ENCODE peak calls at places on chromosomes 6 and 20, in six cellular contexts. One of them, this sample, is unnamed.

GRCh38 chr6:41901882-41902519 is 6.8 kb upstream of the USP49 start:
- DNase-seq in psoas muscle: no peak
- DNase-seq in NCI-H1092: no peak
- DNase-seq in spleen: no peak
- DNase-seq in Kasumi-1: no peak
- DNase-seq in stimulated activated CD4-positive, alpha-beta T cell treated with anti-CD3 and anti-CD28 coated beads, Interleukin-12 subunit alpha, Interleukin-12 subunit beta, amount 100 ng/mL, for 48 hours: peak
- DNase-seq in this sample: no peak

GRCh38 chr20:51768759-51769517 is 748 bp upstream of the ATP9A start:
- DNase-seq in psoas muscle: no peak
- DNase-seq in NCI-H1092: no peak
- DNase-seq in spleen: no peak
- DNase-seq in Kasumi-1: no peak
- DNase-seq in stimulated activated CD4-positive, alpha-beta T cell treated with anti-CD3 and anti-CD28 coated beads, Interleukin-12 subunit alpha, Interleukin-12 subunit beta, amount 100 ng/mL, for 48 hours: no peak
- DNase-seq in this sample: no peak

GRCh38 chr6:79157961-79158644 is 76.4 kb downstream of the HMGN3 start:
- DNase-seq in psoas muscle: no peak
- DNase-seq in NCI-H1092: no peak
- DNase-seq in spleen: no peak
- DNase-seq in Kasumi-1: peak
- DNase-seq in stimulated activated CD4-positive, alpha-beta T cell treated with anti-CD3 and anti-CD28 coated beads, Interleukin-12 subunit alpha, Interleukin-12 subunit beta, amount 100 ng/mL, for 48 hours: no peak
- DNase-seq in this sample: no peak

GRCh38 chr20:963795-964194 is 38.3 kb downstream of the RSPO4 start:
- DNase-seq in psoas muscle: no peak
- DNase-seq in NCI-H1092: no peak
- DNase-seq in spleen: no peak
- DNase-seq in Kasumi-1: no peak
- DNase-seq in stimulated activated CD4-positive, alpha-beta T cell treated with anti-CD3 and anti-CD28 coated beads, Interleukin-12 subunit alpha, Interleukin-12 subunit beta, amount 100 ng/mL, for 48 hours: no peak
- DNase-seq in this sample: no peak

GRCh38 chr6:13014551-13015378 is 298.2 kb downstream of the PHACTR1 start:
- DNase-seq in psoas muscle: no peak
- DNase-seq in NCI-H1092: no peak
- DNase-seq in spleen: no peak
- DNase-seq in Kasumi-1: no peak
- DNase-seq in stimulated activated CD4-positive, alpha-beta T cell treated with anti-CD3 and anti-CD28 coated beads, Interleukin-12 subunit alpha, Interleukin-12 subunit beta, amount 100 ng/mL, for 48 hours: no peak
- DNase-seq in this sample: no peak

GRCh38 chr6:161694995-161695394 is 421.1 kb upstream of the AGPAT4 start:
- DNase-seq in psoas muscle: no peak
- DNase-seq in NCI-H1092: no peak
- DNase-seq in spleen: no peak
- DNase-seq in Kasumi-1: no peak
- DNase-seq in stimulated activated CD4-positive, alpha-beta T cell treated with anti-CD3 and anti-CD28 coated beads, Interleukin-12 subunit alpha, Interleukin-12 subunit beta, amount 100 ng/mL, for 48 hours: no peak
- DNase-seq in this sample: no peak

GRCh38 chr6:81401970-81402690 is 350.4 kb downstream of the TENT5A start:
- DNase-seq in psoas muscle: no peak
- DNase-seq in NCI-H1092: no peak
- DNase-seq in spleen: no peak
- DNase-seq in Kasumi-1: no peak
- DNase-seq in stimulated activated CD4-positive, alpha-beta T cell treated with anti-CD3 and anti-CD28 coated beads, Interleukin-12 subunit alpha, Interleukin-12 subunit beta, amount 100 ng/mL, for 48 hours: no peak
- DNase-seq in this sample: no peak

GRCh38 chr20:7237251-7237650 is 469.8 kb downstream of the BMP2 start:
- DNase-seq in psoas muscle: no peak
- DNase-seq in NCI-H1092: no peak
- DNase-seq in spleen: no peak
- DNase-seq in Kasumi-1: no peak
- DNase-seq in stimulated activated CD4-positive, alpha-beta T cell treated with anti-CD3 and anti-CD28 coated beads, Interleukin-12 subunit alpha, Interleukin-12 subunit beta, amount 100 ng/mL, for 48 hours: no peak
- DNase-seq in this sample: no peak

GRCh38 chr20:32252189-32252588 is 25.3 kb upstream of the KIF3B start:
- DNase-seq in psoas muscle: no peak
- DNase-seq in NCI-H1092: no peak
- DNase-seq in spleen: peak
- DNase-seq in Kasumi-1: no peak
- DNase-seq in stimulated activated CD4-positive, alpha-beta T cell treated with anti-CD3 and anti-CD28 coated beads, Interleukin-12 subunit alpha, Interleukin-12 subunit beta, amount 100 ng/mL, for 48 hours: peak
- DNase-seq in this sample: no peak

GRCh38 chr20:32596681-32597252 is 11.6 kb upstream of the NOL4L start:
- DNase-seq in psoas muscle: no peak
- DNase-seq in NCI-H1092: no peak
- DNase-seq in spleen: no peak
- DNase-seq in Kasumi-1: no peak
- DNase-seq in stimulated activated CD4-positive, alpha-beta T cell treated with anti-CD3 and anti-CD28 coated beads, Interleukin-12 subunit alpha, Interleukin-12 subunit beta, amount 100 ng/mL, for 48 hours: no peak
- DNase-seq in this sample: no peak

GRCh38 chr20:31515775-31516107 is 1.5 kb downstream of the HM13 start:
- DNase-seq in psoas muscle: no peak
- DNase-seq in NCI-H1092: no peak
- DNase-seq in spleen: no peak
- DNase-seq in Kasumi-1: no peak
- DNase-seq in stimulated activated CD4-positive, alpha-beta T cell treated with anti-CD3 and anti-CD28 coated beads, Interleukin-12 subunit alpha, Interleukin-12 subunit beta, amount 100 ng/mL, for 48 hours: no peak
- DNase-seq in this sample: no peak

GRCh38 chr6:46017726-46018125 is 2.1 kb upstream of the CLIC5 start:
- DNase-seq in psoas muscle: no peak
- DNase-seq in NCI-H1092: no peak
- DNase-seq in spleen: no peak
- DNase-seq in Kasumi-1: no peak
- DNase-seq in stimulated activated CD4-positive, alpha-beta T cell treated with anti-CD3 and anti-CD28 coated beads, Interleukin-12 subunit alpha, Interleukin-12 subunit beta, amount 100 ng/mL, for 48 hours: no peak
- DNase-seq in this sample: no peak

GRCh38 chr6:74638467-74638866 is 567.4 kb downstream of the COL12A1 start:
- DNase-seq in psoas muscle: no peak
- DNase-seq in NCI-H1092: no peak
- DNase-seq in spleen: no peak
- DNase-seq in Kasumi-1: no peak
- DNase-seq in stimulated activated CD4-positive, alpha-beta T cell treated with anti-CD3 and anti-CD28 coated beads, Interleukin-12 subunit alpha, Interleukin-12 subunit beta, amount 100 ng/mL, for 48 hours: no peak
- DNase-seq in this sample: no peak

GRCh38 chr20:43243672-43244269 is 54.1 kb upstream of the PTPRT start:
- DNase-seq in psoas muscle: no peak
- DNase-seq in NCI-H1092: no peak
- DNase-seq in spleen: no peak
- DNase-seq in Kasumi-1: no peak
- DNase-seq in stimulated activated CD4-positive, alpha-beta T cell treated with anti-CD3 and anti-CD28 coated beads, Interleukin-12 subunit alpha, Interleukin-12 subunit beta, amount 100 ng/mL, for 48 hours: no peak
- DNase-seq in this sample: peak

GRCh38 chr6:149065658-149066556 is 251.6 kb upstream of the TAB2 start:
- DNase-seq in psoas muscle: no peak
- DNase-seq in NCI-H1092: no peak
- DNase-seq in spleen: peak
- DNase-seq in Kasumi-1: peak
- DNase-seq in stimulated activated CD4-positive, alpha-beta T cell treated with anti-CD3 and anti-CD28 coated beads, Interleukin-12 subunit alpha, Interleukin-12 subunit beta, amount 100 ng/mL, for 48 hours: no peak
- DNase-seq in this sample: no peak

GRCh38 chr6:53311586-53311935 is 37.2 kb downstream of the ELOVL5 start:
- DNase-seq in psoas muscle: no peak
- DNase-seq in NCI-H1092: no peak
- DNase-seq in spleen: no peak
- DNase-seq in Kasumi-1: no peak
- DNase-seq in stimulated activated CD4-positive, alpha-beta T cell treated with anti-CD3 and anti-CD28 coated beads, Interleukin-12 subunit alpha, Interleukin-12 subunit beta, amount 100 ng/mL, for 48 hours: no peak
- DNase-seq in this sample: no peak

GRCh38 chr6:67300430-67301040 is 1334.5 kb upstream of the ADGRB3 start:
- DNase-seq in psoas muscle: no peak
- DNase-seq in NCI-H1092: no peak
- DNase-seq in spleen: peak
- DNase-seq in Kasumi-1: no peak
- DNase-seq in stimulated activated CD4-positive, alpha-beta T cell treated with anti-CD3 and anti-CD28 coated beads, Interleukin-12 subunit alpha, Interleukin-12 subunit beta, amount 100 ng/mL, for 48 hours: no peak
- DNase-seq in this sample: no peak

GRCh38 chr20:2658414-2659354 is 5.3 kb downstream of the IDH3B start:
- DNase-seq in psoas muscle: no peak
- DNase-seq in NCI-H1092: no peak
- DNase-seq in spleen: no peak
- DNase-seq in Kasumi-1: no peak
- DNase-seq in stimulated activated CD4-positive, alpha-beta T cell treated with anti-CD3 and anti-CD28 coated beads, Interleukin-12 subunit alpha, Interleukin-12 subunit beta, amount 100 ng/mL, for 48 hours: no peak
- DNase-seq in this sample: no peak

GRCh38 chr20:58986968-58987517 is 6.0 kb downstream of the NELFCD start:
- DNase-seq in psoas muscle: no peak
- DNase-seq in NCI-H1092: no peak
- DNase-seq in spleen: peak
- DNase-seq in Kasumi-1: no peak
- DNase-seq in stimulated activated CD4-positive, alpha-beta T cell treated with anti-CD3 and anti-CD28 coated beads, Interleukin-12 subunit alpha, Interleukin-12 subunit beta, amount 100 ng/mL, for 48 hours: no peak
- DNase-seq in this sample: peak

GRCh38 chr6:18186033-18186432 is 30.8 kb downstream of the KDM1B start:
- DNase-seq in psoas muscle: no peak
- DNase-seq in NCI-H1092: no peak
- DNase-seq in spleen: no peak
- DNase-seq in Kasumi-1: no peak
- DNase-seq in stimulated activated CD4-positive, alpha-beta T cell treated with anti-CD3 and anti-CD28 coated beads, Interleukin-12 subunit alpha, Interleukin-12 subunit beta, amount 100 ng/mL, for 48 hours: no peak
- DNase-seq in this sample: no peak

GRCh38 chr6:135504734-135505133 is 7.2 kb upstream of the AHI1 start:
- DNase-seq in psoas muscle: no peak
- DNase-seq in NCI-H1092: no peak
- DNase-seq in spleen: no peak
- DNase-seq in Kasumi-1: no peak
- DNase-seq in stimulated activated CD4-positive, alpha-beta T cell treated with anti-CD3 and anti-CD28 coated beads, Interleukin-12 subunit alpha, Interleukin-12 subunit beta, amount 100 ng/mL, for 48 hours: no peak
- DNase-seq in this sample: no peak

GRCh38 chr6:108250240-108250866 is 10.5 kb downstream of the SNX3 start:
- DNase-seq in psoas muscle: no peak
- DNase-seq in NCI-H1092: no peak
- DNase-seq in spleen: no peak
- DNase-seq in Kasumi-1: peak
- DNase-seq in stimulated activated CD4-positive, alpha-beta T cell treated with anti-CD3 and anti-CD28 coated beads, Interleukin-12 subunit alpha, Interleukin-12 subunit beta, amount 100 ng/mL, for 48 hours: no peak
- DNase-seq in this sample: no peak

GRCh38 chr20:5488823-5489222 is 172.1 kb upstream of the PROKR2 start:
- DNase-seq in psoas muscle: no peak
- DNase-seq in NCI-H1092: no peak
- DNase-seq in spleen: no peak
- DNase-seq in Kasumi-1: no peak
- DNase-seq in stimulated activated CD4-positive, alpha-beta T cell treated with anti-CD3 and anti-CD28 coated beads, Interleukin-12 subunit alpha, Interleukin-12 subunit beta, amount 100 ng/mL, for 48 hours: no peak
- DNase-seq in this sample: no peak

GRCh38 chr6:19289408-19289967 is 547.7 kb upstream of the ID4 start:
- DNase-seq in psoas muscle: no peak
- DNase-seq in NCI-H1092: no peak
- DNase-seq in spleen: no peak
- DNase-seq in Kasumi-1: no peak
- DNase-seq in stimulated activated CD4-positive, alpha-beta T cell treated with anti-CD3 and anti-CD28 coated beads, Interleukin-12 subunit alpha, Interleukin-12 subunit beta, amount 100 ng/mL, for 48 hours: no peak
- DNase-seq in this sample: no peak